ENCODE peak calls at places on chromosomes 16 and 17, in five cellular contexts. S is prostate gland, A is HL-60, N is heart left ventricle, U is ascending aorta. F is an unnamed sample.
A peak's percentile ranks its signal among the peaks of the same experiment; 100 is the strongest.

GRCh38 chr17:15262291-15263205 is 2.6 kb downstream of the PMP22 start:
- DNase-seq in S (peak; percentile 56), A (no peak), N (peak; percentile 93), U (peak; percentile 94), F (no peak)

GRCh38 chr17:48037036-48037881 is at the start of gene COPZ2:
- DNase-seq in S (peak; percentile 37), A (no peak), N (peak; percentile 85), U (peak; percentile 88), F (no peak)

GRCh38 chr17:13594762-13595697 is 6.7 kb downstream of the HS3ST3A1 start:
- DNase-seq in S (peak; percentile 75), A (peak; percentile 61), N (peak; percentile 74), U (peak; percentile 82), F (no peak)

GRCh38 chr16:56989988-56990387 is 631 bp downstream of the NLRC5 start:
- DNase-seq in S (no peak), A (no peak), N (peak; percentile 17), U (peak; percentile 49), F (no peak)

GRCh38 chr16:14399397-14400284 is 230.4 kb downstream of the PARN start:
- DNase-seq in S (no peak), A (no peak), N (no peak), U (peak; percentile 90), F (no peak)

GRCh38 chr17:53039981-53040380 is 782.7 kb upstream of the KIF2B start:
- DNase-seq in S (no peak), A (no peak), N (no peak), U (no peak), F (no peak)

GRCh38 chr16:13021996-13022395 is 120.6 kb downstream of the SHISA9 start:
- DNase-seq in S (no peak), A (no peak), N (no peak), U (no peak), F (no peak)

GRCh38 chr17:58279016-58279671 is 1.6 kb downstream of the MPO start:
- DNase-seq in S (no peak), A (peak; percentile 57), N (peak; percentile 76), U (no peak), F (no peak)

GRCh38 chr17:57900991-57901743 is 51.3 kb upstream of the MRPS23 start:
- DNase-seq in S (peak; percentile 95), A (no peak), N (peak; percentile 10), U (no peak), F (peak; percentile 81)

GRCh38 chr16:6528217-6528616 is 804.4 kb upstream of the RBFOX1 start:
- DNase-seq in S (no peak), A (no peak), N (no peak), U (no peak), F (no peak)

GRCh38 chr17:47895254-47895855 is 681 bp upstream of the SP2 start:
- DNase-seq in S (peak; percentile 34), A (peak; percentile 28), N (peak; percentile 58), U (no peak), F (no peak)

GRCh38 chr17:80441133-80441578 is 26.2 kb downstream of the ENDOV start:
- DNase-seq in S (no peak), A (peak; percentile 24), N (no peak), U (no peak), F (no peak)

GRCh38 chr17:44108440-44109311 is 14.8 kb downstream of the HDAC5 start:
- DNase-seq in S (peak; percentile 29), A (no peak), N (peak; percentile 88), U (peak; percentile 98), F (no peak)

GRCh38 chr16:65414284-65414984 is 292.6 kb upstream of the CDH11 start:
- DNase-seq in S (no peak), A (no peak), N (no peak), U (no peak), F (peak; percentile 44)

GRCh38 chr17:82794781-82795505 is 43.1 kb downstream of the TBCD start:
- DNase-seq in S (no peak), A (no peak), N (no peak), U (no peak), F (no peak)

GRCh38 chr17:40516581-40517285 is 15.3 kb upstream of the TNS4 start:
- DNase-seq in S (no peak), A (peak; percentile 65), N (no peak), U (peak; percentile 31), F (no peak)

GRCh38 chr16:49637933-49638695 is 217.8 kb downstream of the ZNF423 start:
- DNase-seq in S (no peak), A (no peak), N (no peak), U (no peak), F (no peak)

GRCh38 chr16:74999683-75000480 is 1.1 kb downstream of the ZNRF1 start:
- DNase-seq in S (peak; percentile 58), A (peak; percentile 27), N (peak; percentile 77), U (peak; percentile 75), F (no peak)

GRCh38 chr17:68457168-68457538 is at the start of gene WIPI1:
- DNase-seq in S (peak; percentile 43), A (peak; percentile 44), N (no peak), U (no peak), F (no peak)

GRCh38 chr17:57875109-57876022 is 25.5 kb upstream of the MRPS23 start:
- DNase-seq in S (peak; percentile 52), A (peak; percentile 65), N (peak; percentile 88), U (peak; percentile 96), F (no peak)

GRCh38 chr16:1492082-1492922 is 858 bp upstream of the TELO2 start:
- DNase-seq in S (no peak), A (no peak), N (no peak), U (no peak), F (no peak)
- H3K27ac ChIP-seq in S (peak overlapping the region; percentile 83), A (peak overlapping the region; percentile 99), N (peak overlapping the region; percentile 88), U (peak overlapping the region; percentile 93), F (peak overlapping the region; percentile 22)

GRCh38 chr17:64531955-64532371 is 25.2 kb downstream of the CEP95 start:
- DNase-seq in S (no peak), A (no peak), N (no peak), U (no peak), F (no peak)

GRCh38 chr17:64532409-64532808 is 25.6 kb downstream of the CEP95 start:
- DNase-seq in S (no peak), A (no peak), N (no peak), U (no peak), F (no peak)

GRCh38 chr17:64535357-64535756 is 28.6 kb downstream of the CEP95 start:
- DNase-seq in S (no peak), A (no peak), N (no peak), U (no peak), F (no peak)

GRCh38 chr17:64534187-64534586 is 27.4 kb downstream of the CEP95 start:
- DNase-seq in S (no peak), A (peak; percentile 14), N (no peak), U (no peak), F (no peak)

DNA sequence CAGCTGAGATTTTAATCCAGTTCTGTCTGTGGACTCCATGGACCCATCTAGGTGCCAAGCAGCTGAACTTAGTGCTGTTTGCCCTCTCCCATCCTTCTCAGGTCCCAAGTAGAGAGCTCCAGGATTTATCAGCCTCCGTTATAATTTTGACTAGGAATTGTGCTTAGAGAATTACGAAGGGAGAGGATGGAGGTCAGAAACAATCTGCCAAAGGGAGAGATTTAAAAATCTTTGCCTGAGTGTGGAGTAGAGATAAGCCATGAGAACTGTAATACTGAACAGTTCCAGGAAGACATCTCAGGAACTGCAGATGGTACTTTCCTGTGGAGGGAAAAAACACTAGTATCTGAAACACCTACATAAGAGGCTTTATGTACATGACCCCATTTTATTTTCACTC is 27.0 kb downstream of the CEP95 start:
- DNase-seq in S (no peak), A (no peak), N (no peak), U (no peak), F (no peak)
- H3K27ac ChIP-seq in S (no peak overlapping the region), A (no peak overlapping the region), N (no peak overlapping the region), U (no peak overlapping the region), F (no peak overlapping the region)

DNA sequence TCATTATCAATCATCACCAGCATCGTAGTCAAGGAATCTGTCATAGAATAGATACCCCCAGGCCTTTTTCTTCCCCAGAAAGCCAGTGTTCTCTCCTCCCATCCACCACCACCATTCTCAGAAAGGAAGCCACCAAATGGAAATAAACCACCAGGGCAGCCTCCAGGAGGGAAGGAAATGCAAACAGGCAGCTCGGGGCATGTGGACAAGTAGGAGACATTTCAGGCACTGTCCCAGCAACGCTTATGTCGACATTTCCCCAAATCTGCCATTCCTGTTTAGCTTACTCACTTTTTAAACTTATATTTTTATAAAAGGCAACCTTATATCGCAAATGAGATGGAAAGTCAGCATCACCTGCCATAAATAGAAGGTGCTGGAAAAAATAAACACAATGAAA is 15.8 kb downstream of the EMP2 start:
- DNase-seq in S (no peak), A (no peak), N (no peak), U (peak; percentile 87), F (no peak)
- H3K27ac ChIP-seq in S (no peak overlapping the region), A (no peak overlapping the region), N (peak overlapping the region; percentile 84), U (peak overlapping the region; percentile 93), F (no peak overlapping the region)

GRCh38 chr17:75238684-75239191 is 22.7 kb downstream of the GGA3 start:
- DNase-seq in S (peak; percentile 44), A (peak; percentile 73), N (peak; percentile 79), U (no peak), F (no peak)
- H3K27ac ChIP-seq in S (no peak overlapping the region), A (no peak overlapping the region), N (no peak overlapping the region), U (no peak overlapping the region), F (no peak overlapping the region)

DNA sequence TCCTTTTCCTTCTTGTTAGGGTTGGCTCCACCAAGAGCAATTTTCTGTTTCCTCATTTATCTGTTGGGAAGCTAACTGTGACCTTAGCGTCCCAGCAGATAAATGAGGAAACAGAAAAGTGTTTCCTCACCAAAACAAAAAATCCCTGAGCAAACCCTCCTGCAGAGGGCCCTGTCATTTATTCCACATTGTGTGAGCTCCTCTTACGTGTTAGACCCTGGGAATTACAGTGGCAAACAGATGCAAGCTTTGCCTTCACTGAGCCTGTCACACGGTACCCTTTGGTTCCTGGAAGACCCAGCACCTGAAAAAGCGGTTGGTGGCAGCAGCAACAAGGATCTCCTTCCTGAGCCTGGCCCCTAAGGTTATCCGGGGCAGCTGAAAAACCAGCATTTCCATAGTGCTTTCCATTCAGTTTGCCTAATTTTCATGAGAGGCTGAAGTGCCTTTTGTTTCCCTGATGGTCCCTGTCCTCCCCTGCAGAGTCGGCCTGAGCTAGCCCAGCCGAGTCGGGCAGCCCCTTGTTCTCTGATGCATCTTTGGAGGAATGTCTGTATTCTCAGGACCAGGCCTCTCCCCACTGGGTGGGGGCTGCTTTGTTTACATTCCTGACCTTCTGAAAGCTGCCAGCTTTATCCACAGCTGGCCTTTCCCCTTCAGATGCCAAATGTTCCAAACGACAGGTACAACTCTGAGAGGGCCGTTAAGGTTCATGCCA is 34.7 kb downstream of the YPEL2 start:
- DNase-seq in S (no peak), A (peak; percentile 51), N (no peak), U (no peak), F (no peak)
- H3K27ac ChIP-seq in S (peak overlapping the region; percentile 79), A (peak overlapping the region; percentile 47), N (peak overlapping the region; percentile 93), U (peak overlapping the region; percentile 95), F (no peak overlapping the region)

GRCh38 chr17:35889241-35889640 is 9.1 kb upstream of the CCL5 start:
- DNase-seq in S (no peak), A (no peak), N (no peak), U (no peak), F (no peak)

GRCh38 chr17:35892091-35892637 is 12.0 kb upstream of the CCL5 start:
- DNase-seq in S (no peak), A (peak; percentile 17), N (no peak), U (no peak), F (no peak)

GRCh38 chr17:35889818-35890773 is 9.9 kb upstream of the CCL5 start:
- DNase-seq in S (no peak), A (no peak), N (no peak), U (no peak), F (no peak)

GRCh38 chr17:35890774-35891155 is 10.6 kb upstream of the CCL5 start:
- DNase-seq in S (no peak), A (no peak), N (no peak), U (peak; percentile 70), F (no peak)

GRCh38 chr17:35891273-35891672 is 11.1 kb upstream of the CCL5 start:
- DNase-seq in S (no peak), A (no peak), N (no peak), U (no peak), F (no peak)
- H3K27ac ChIP-seq in S (no peak overlapping the region), A (no peak overlapping the region), N (peak overlapping the region; percentile 77), U (no peak overlapping the region), F (no peak overlapping the region)

F was measured in epithelial cell of prostate.